ENCODE peak calls at places on chromosome 4, in five cellular contexts. C is endothelial cell, F is astrocyte of the cerebellum, Q is coronary artery, A is ovary. B is an unnamed sample.

GRCh38 chr4:138259801-138260200 is 17.7 kb upstream of the SLC7A11 start:
- DNase-seq in C (no peak), F (no peak), Q (no peak), A (no peak), B (no peak)

GRCh38 chr4:54541426-54542118 is 116.2 kb upstream of the KIT start:
- DNase-seq in C (no peak), F (no peak), Q (no peak), A (no peak), B (no peak)

GRCh38 chr4:139331185-139331584 is 28.9 kb upstream of the NDUFC1 start:
- DNase-seq in C (no peak), F (no peak), Q (no peak), A (no peak), B (no peak)

GRCh38 chr4:128244379-128244778 is 43.2 kb downstream of the PGRMC2 start:
- DNase-seq in C (no peak), F (no peak), Q (no peak), A (no peak), B (no peak)

GRCh38 chr4:1401409-1402020 is 4.7 kb downstream of the NKX1-1 start:
- DNase-seq in C (no peak), F (no peak), Q (peak), A (no peak), B (no peak)

GRCh38 chr4:132180020-132180427 is 969.1 kb upstream of the PCDH10 start:
- DNase-seq in C (no peak), F (peak), Q (no peak), A (no peak), B (no peak)

GRCh38 chr4:87855540-87855939 is 22.8 kb downstream of the MEPE start:
- DNase-seq in C (no peak), F (no peak), Q (no peak), A (no peak), B (no peak)

GRCh38 chr4:20196476-20196875 is 55.2 kb upstream of the SLIT2 start:
- DNase-seq in C (no peak), F (no peak), Q (no peak), A (no peak), B (no peak)

GRCh38 chr4:163764569-163764968 is 270.1 kb downstream of the TMA16 start:
- DNase-seq in C (no peak), F (no peak), Q (no peak), A (no peak), B (no peak)

GRCh38 chr4:8735236-8736082 is 136.2 kb downstream of the HMX1 start:
- DNase-seq in C (no peak), F (no peak), Q (no peak), A (no peak), B (no peak)

GRCh38 chr4:152460488-152460887 is 75.4 kb downstream of the FBXW7 start:
- DNase-seq in C (no peak), F (peak), Q (no peak), A (no peak), B (no peak)
- TF ChIP-seq CTCF in C (no peak), F (no peak), Q (no peak), A (no peak), B (no peak)

DNA sequence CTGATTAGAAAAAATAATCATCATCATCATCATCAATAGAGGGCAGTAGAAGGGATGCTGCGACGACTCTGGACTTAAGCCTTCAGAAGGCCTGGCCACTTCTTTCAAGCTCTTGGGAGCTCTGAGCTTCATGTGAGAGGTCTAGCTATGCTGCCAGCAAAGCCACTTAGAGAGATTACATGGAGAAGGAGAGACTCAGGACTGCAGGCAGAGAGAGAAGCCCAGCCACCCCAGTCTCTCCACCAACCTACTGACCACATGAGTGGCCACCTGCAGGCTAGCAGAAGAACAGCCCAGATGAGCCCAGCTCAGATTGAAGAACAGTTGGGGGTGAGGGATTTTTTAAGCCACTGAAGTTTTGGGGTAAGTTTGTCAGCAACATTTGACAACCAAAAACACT is 17.1 kb upstream of the TMEM150C start:
- DNase-seq in C (no peak), F (no peak), Q (no peak), A (no peak), B (no peak)
- TF ChIP-seq CTCF in C (peak), F (peak), Q (no peak), A (no peak), B (peak)

DNA sequence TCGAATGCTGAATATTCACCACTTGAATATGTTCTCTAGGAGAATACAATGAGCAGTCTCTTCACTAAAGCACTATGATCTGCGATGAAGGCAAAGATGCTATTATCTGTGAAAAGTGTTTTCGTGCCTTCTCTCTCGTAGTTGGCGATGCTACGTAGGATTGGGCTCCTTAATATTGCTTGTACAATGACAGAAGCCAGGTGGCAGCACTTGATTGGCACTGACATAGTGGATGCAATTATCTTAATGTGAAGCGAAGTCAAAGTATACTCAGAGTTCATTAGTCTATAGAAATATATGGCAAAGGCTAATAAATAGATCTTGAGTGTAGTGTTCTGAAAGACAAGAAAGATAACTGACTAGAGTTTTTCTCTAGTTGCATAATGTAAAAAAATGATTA is 1135.7 kb upstream of the AGA start:
- DNase-seq in C (no peak), F (no peak), Q (no peak), A (no peak), B (no peak)
- TF ChIP-seq CTCF in C (no peak), F (no peak), Q (no peak), A (no peak), B (peak)

GRCh38 chr4:71526626-71527406 is 188.0 kb downstream of the SLC4A4 start:
- DNase-seq in C (no peak), F (peak), Q (no peak), A (no peak), B (no peak)
- TF ChIP-seq CTCF in C (no peak), F (peak), Q (no peak), A (no peak), B (peak)

GRCh38 chr4:135072553-135072952 is 871.0 kb upstream of the PABPC4L start:
- DNase-seq in C (no peak), F (no peak), Q (no peak), A (no peak), B (no peak)
- TF ChIP-seq CTCF in C (no peak), F (no peak), Q (no peak), A (no peak), B (no peak)

DNA sequence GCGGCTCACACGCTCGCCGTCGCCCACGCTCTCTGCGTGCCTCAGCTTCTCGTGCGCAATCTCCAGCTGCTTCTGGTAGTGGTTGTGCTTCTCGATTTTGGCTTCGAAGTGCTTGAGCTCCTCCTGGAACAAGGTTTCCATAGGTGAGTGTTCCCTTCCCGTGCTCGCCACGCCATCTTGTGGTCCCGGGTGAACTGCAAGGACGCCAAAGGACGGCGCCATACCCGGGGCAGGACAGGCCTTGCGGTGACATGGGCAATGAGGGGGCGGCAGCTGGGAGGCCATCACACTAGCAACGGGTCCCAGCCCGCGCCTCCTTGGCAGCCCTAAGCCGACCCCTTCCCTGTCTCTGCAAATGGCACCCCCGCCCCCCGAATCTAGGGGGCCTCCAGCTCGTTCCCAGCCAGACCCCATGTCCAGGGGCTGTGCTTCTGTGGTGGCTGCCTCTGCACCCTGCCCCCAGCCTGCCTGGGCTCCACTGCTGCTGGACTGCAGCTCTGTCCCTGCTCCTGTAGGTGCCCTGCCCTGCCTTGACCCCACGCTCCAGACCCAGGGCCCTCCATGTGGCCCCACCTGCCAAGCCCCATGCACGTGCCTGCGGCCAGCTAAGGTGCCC is 17.3 kb downstream of the LRPAP1 start:
- DNase-seq in C (no peak), F (no peak), Q (no peak), A (no peak), B (no peak)
- TF ChIP-seq CTCF in C (no peak), F (peak), Q (no peak), A (no peak), B (peak)

GRCh38 chr4:41602113-41602512 is 64.2 kb downstream of the LIMCH1 start:
- DNase-seq in C (no peak), F (no peak), Q (no peak), A (no peak), B (no peak)

GRCh38 chr4:41597494-41597893 is 59.5 kb downstream of the LIMCH1 start:
- DNase-seq in C (no peak), F (no peak), Q (no peak), A (no peak), B (no peak)

GRCh38 chr4:41599192-41599786 is 61.3 kb downstream of the LIMCH1 start:
- DNase-seq in C (no peak), F (no peak), Q (no peak), A (no peak), B (no peak)

GRCh38 chr4:41598580-41598979 is 60.6 kb downstream of the LIMCH1 start:
- DNase-seq in C (no peak), F (no peak), Q (no peak), A (no peak), B (no peak)

GRCh38 chr4:41600243-41600642 is 62.3 kb downstream of the LIMCH1 start:
- DNase-seq in C (no peak), F (peak), Q (no peak), A (no peak), B (no peak)
- TF ChIP-seq CTCF in C (no peak), F (no peak), Q (no peak), A (no peak), B (no peak)

DNA sequence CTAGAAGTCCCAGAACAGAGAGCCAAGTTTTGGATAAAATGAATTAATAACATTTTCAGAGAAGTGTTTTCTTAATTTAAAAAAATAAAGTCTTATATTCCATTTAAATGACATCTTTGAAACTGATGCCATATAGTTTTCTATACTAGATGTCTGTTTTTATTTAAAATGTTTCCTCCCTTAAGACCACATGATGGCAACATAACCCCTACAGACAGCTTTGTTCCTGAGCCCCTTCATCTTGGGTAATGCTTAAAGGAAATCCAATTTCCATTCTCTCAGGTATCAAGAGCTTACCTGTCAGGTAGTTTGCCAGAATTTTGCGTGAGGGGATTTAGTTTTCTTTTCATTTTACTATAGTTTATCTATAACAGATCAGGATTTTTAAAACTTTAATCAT is 181.4 kb upstream of the UGT8 start:
- DNase-seq in C (no peak), F (peak), Q (no peak), A (no peak), B (no peak)
- TF ChIP-seq CTCF in C (no peak), F (peak), Q (no peak), A (no peak), B (peak)